ENCODE peak calls at places on chromosomes 11 and 22, in six cellular contexts. V is tibial artery, X is endothelial cell, S is glutamatergic neuron, W is foreskin fibroblast, N is Peyer's patch. F is an unnamed sample.
A peak's percentile ranks its signal among the peaks of the same experiment; 100 is the strongest.

GRCh38 chr11:93827347-93827746 is 23.1 kb downstream of the VSTM5 start:
- DNase-seq in V (no peak), X (no peak), S (no peak), W (no peak), N (no peak), F (no peak)

GRCh38 chr11:79412761-79413160 is 28.1 kb downstream of the TENM4 start:
- DNase-seq in V (no peak), X (no peak), S (no peak), W (no peak), N (no peak), F (no peak)

GRCh38 chr22:46937185-46937584 is 174.7 kb downstream of the TBC1D22A start:
- DNase-seq in V (no peak), X (no peak), S (no peak), W (no peak), N (no peak), F (no peak)

GRCh38 chr11:94457118-94458029 is 36.3 kb downstream of the MRE11 start:
- DNase-seq in V (no peak), X (no peak), S (no peak), W (no peak), N (no peak), F (no peak)

GRCh38 chr11:86515297-86516094 is 140.8 kb downstream of the CCDC81 start:
- DNase-seq in V (no peak), X (peak; percentile 27), S (no peak), W (peak; percentile 80), N (no peak), F (no peak)

GRCh38 chr22:50087646-50088045 is 2.2 kb upstream of the MOV10L1 start:
- DNase-seq in V (no peak), X (no peak), S (no peak), W (no peak), N (no peak), F (no peak)

GRCh38 chr11:33868646-33869461 is 23.0 kb downstream of the LMO2 start:
- DNase-seq in V (no peak), X (peak; percentile 21), S (peak; percentile 28), W (no peak), N (no peak), F (no peak)

GRCh38 chr11:134951305-134951700 is 539.3 kb upstream of the B3GAT1 start:
- DNase-seq in V (peak; percentile 61), X (no peak), S (no peak), W (peak; percentile 76), N (no peak), F (no peak)

GRCh38 chr11:27977031-27977430 is 130.9 kb downstream of the KIF18A start:
- DNase-seq in V (no peak), X (no peak), S (no peak), W (no peak), N (no peak), F (no peak)

GRCh38 chr11:2747236-2748015 is 47.6 kb upstream of the KCNQ1OT1 start:
- DNase-seq in V (no peak), X (no peak), S (no peak), W (no peak), N (no peak), F (no peak)

GRCh38 chr22:21739828-21740377 is 4.3 kb upstream of the YPEL1 start:
- DNase-seq in V (no peak), X (no peak), S (no peak), W (no peak), N (no peak), F (no peak)

GRCh38 chr11:46391578-46392420 is at the start of gene CHRM4:
- DNase-seq in V (no peak), X (peak; percentile 64), S (peak; percentile 80), W (no peak), N (no peak), F (no peak)

GRCh38 chr11:65489706-65490310 is 9.0 kb upstream of the MALAT1 start:
- DNase-seq in V (peak; percentile 54), X (no peak), S (peak; percentile 40), W (peak; percentile 44), N (no peak), F (no peak)

GRCh38 chr22:35641494-35642120 is 6.6 kb upstream of the APOL6 start:
- DNase-seq in V (no peak), X (no peak), S (no peak), W (no peak), N (no peak), F (no peak)

GRCh38 chr11:86068138-86068861 is 584 bp downstream of the PICALM start:
- DNase-seq in V (peak; percentile 44), X (peak; percentile 43), S (peak; percentile 51), W (no peak), N (peak; percentile 51), F (no peak)

GRCh38 chr22:24683671-24684070 is 80.7 kb downstream of the GGT1 start:
- DNase-seq in V (no peak), X (no peak), S (no peak), W (no peak), N (no peak), F (no peak)

GRCh38 chr11:18332302-18332701 is 9.9 kb downstream of the GTF2H1 start:
- DNase-seq in V (no peak), X (no peak), S (no peak), W (no peak), N (no peak), F (no peak)

GRCh38 chr11:65288706-65289536 is 25.7 kb upstream of the CDC42EP2 start:
- DNase-seq in V (no peak), X (no peak), S (peak; percentile 73), W (peak; percentile 66), N (no peak), F (no peak)

GRCh38 chr11:69874984-69875673 is 55.9 kb upstream of the FGF3 start:
- DNase-seq in V (no peak), X (no peak), S (no peak), W (no peak), N (no peak), F (peak; percentile 8)

GRCh38 chr11:126114486-126115252 is 52.0 kb upstream of the CDON start:
- DNase-seq in V (no peak), X (no peak), S (no peak), W (no peak), N (no peak), F (no peak)

GRCh38 chr22:28414017-28414416 is 265.6 kb downstream of the TTC28 start:
- DNase-seq in V (no peak), X (no peak), S (no peak), W (no peak), N (no peak), F (no peak)

GRCh38 chr11:13970986-13971385 is 8.5 kb downstream of the SPON1 start:
- DNase-seq in V (no peak), X (peak; percentile 16), S (peak; percentile 36), W (no peak), N (no peak), F (no peak)
- TF ChIP-seq CTCF in V (no peak), X (no peak), S (no peak), W (peak; percentile 21), N (peak; percentile 81), F (no peak)

GRCh38 chr22:30634477-30635233 is 926 bp upstream of the SLC35E4 start:
- DNase-seq in V (peak; percentile 82), X (peak; percentile 90), S (peak; percentile 94), W (peak; percentile 82), N (peak; percentile 85), F (peak; percentile 82)

GRCh38 chr22:30637701-30638114 is 2.1 kb downstream of the SLC35E4 start:
- DNase-seq in V (no peak), X (no peak), S (no peak), W (no peak), N (no peak), F (no peak)

GRCh38 chr22:30635273-30636225 is at the start of gene SLC35E4:
- DNase-seq in V (peak; percentile 93), X (peak; percentile 94), S (peak; percentile 97), W (peak; percentile 91), N (peak; percentile 98), F (peak; percentile 91)

GRCh38 chr22:30640361-30640760 is 4.8 kb downstream of the SLC35E4 start:
- DNase-seq in V (no peak), X (no peak), S (no peak), W (peak; percentile 20), N (no peak), F (no peak)

GRCh38 chr22:30636226-30637077 is 871 bp downstream of the SLC35E4 start:
- DNase-seq in V (no peak), X (peak; percentile 9), S (no peak), W (peak; percentile 22), N (peak; percentile 28), F (no peak)
- TF ChIP-seq CTCF in V (no peak), X (no peak), S (no peak), W (no peak), N (no peak), F (no peak)

GRCh38 chr11:102566112-102566511 is 35.6 kb upstream of the MMP7 start:
- DNase-seq in V (no peak), X (no peak), S (no peak), W (no peak), N (no peak), F (no peak)
- TF ChIP-seq CTCF in V (no peak), X (no peak), S (no peak), W (no peak), N (no peak), F (no peak)

GRCh38 chr11:9516113-9516512 is 55.3 kb downstream of the ZNF143 start:
- DNase-seq in V (no peak), X (no peak), S (no peak), W (no peak), N (no peak), F (no peak)

GRCh38 chr11:9524001-9524400 is 49.5 kb upstream of the WEE1 start:
- DNase-seq in V (no peak), X (no peak), S (no peak), W (no peak), N (no peak), F (no peak)

GRCh38 chr11:9518835-9519234 is 54.6 kb upstream of the WEE1 start:
- DNase-seq in V (no peak), X (no peak), S (no peak), W (no peak), N (no peak), F (no peak)
- TF ChIP-seq CTCF in V (no peak), X (no peak), S (no peak), W (no peak), N (no peak), F (no peak)

F was measured in omental fat pad.